ENCODE peak calls at places on chromosomes 16 and 17, in five cellular contexts. X is IMR-90, T is HCT116, Y is nephron progenitor cell, W is spleen. U is an unnamed sample.

GRCh38 chr17:1473170-1473569 is 17.1 kb upstream of the CRK start:
- DNase-seq in X (no peak), T (no peak), Y (no peak), W (no peak), U (no peak)

GRCh38 chr17:28221751-28222414 is 97.1 kb upstream of the TMEM97 start:
- DNase-seq in X (peak), T (no peak), Y (no peak), W (no peak), U (no peak)

GRCh38 chr17:31834448-31834847 is 24.6 kb downstream of the COPRS start:
- DNase-seq in X (no peak), T (no peak), Y (no peak), W (no peak), U (no peak)

GRCh38 chr17:77874303-77875050 is 84.0 kb upstream of the TNRC6C start:
- DNase-seq in X (no peak), T (no peak), Y (no peak), W (peak), U (no peak)

GRCh38 chr17:10216213-10216982 is 18.0 kb upstream of the GAS7 start:
- DNase-seq in X (no peak), T (no peak), Y (peak), W (no peak), U (no peak)

GRCh38 chr17:1137465-1137894 is 42.3 kb downstream of the ABR start:
- DNase-seq in X (no peak), T (peak), Y (no peak), W (no peak), U (no peak)

GRCh38 chr16:79801550-79802090 is 201.1 kb upstream of the MAF start:
- DNase-seq in X (no peak), T (no peak), Y (no peak), W (no peak), U (no peak)

GRCh38 chr16:83699817-83700216 is 108.0 kb upstream of the HSBP1 start:
- DNase-seq in X (no peak), T (no peak), Y (no peak), W (no peak), U (no peak)

GRCh38 chr17:16980813-16981731 is 9.2 kb upstream of the TNFRSF13B start:
- DNase-seq in X (no peak), T (no peak), Y (no peak), W (peak), U (no peak)

GRCh38 chr17:17243163-17243562 is 6.2 kb upstream of the FLCN start:
- DNase-seq in X (no peak), T (no peak), Y (no peak), W (no peak), U (no peak)

GRCh38 chr17:70098030-70098429 is 23.0 kb downstream of the KCNJ16 start:
- DNase-seq in X (no peak), T (no peak), Y (no peak), W (no peak), U (no peak)

GRCh38 chr17:45060824-45061605 is at the start of gene NMT1:
- DNase-seq in X (peak), T (peak), Y (peak), W (peak), U (peak)

GRCh38 chr16:80968386-80969113 is 38.1 kb downstream of the CMC2 start:
- DNase-seq in X (peak), T (no peak), Y (no peak), W (no peak), U (no peak)

GRCh38 chr16:30896203-30896889 is at the start of gene CTF1:
- DNase-seq in X (peak), T (peak), Y (peak), W (peak), U (no peak)

GRCh38 chr17:31339906-31340661 is 18.7 kb upstream of the EVI2A start:
- DNase-seq in X (peak), T (no peak), Y (no peak), W (no peak), U (no peak)

GRCh38 chr16:68995011-68995504 is 110.4 kb upstream of the HAS3 start:
- DNase-seq in X (peak), T (peak), Y (no peak), W (no peak), U (no peak)

GRCh38 chr16:2692948-2693651 is 10.8 kb downstream of the KCTD5 start:
- DNase-seq in X (peak), T (no peak), Y (peak), W (no peak), U (no peak)

GRCh38 chr16:19104591-19104990 is 9.2 kb upstream of the ITPRIPL2 start:
- DNase-seq in X (no peak), T (no peak), Y (no peak), W (no peak), U (no peak)

GRCh38 chr17:49450735-49451134 is 36.1 kb upstream of the PHB1 start:
- DNase-seq in X (peak), T (no peak), Y (no peak), W (no peak), U (no peak)

GRCh38 chr17:62693616-62694415 is 66.3 kb downstream of the MRC2 start:
- DNase-seq in X (no peak), T (no peak), Y (no peak), W (no peak), U (no peak)

GRCh38 chr16:31678649-31679325 is 151.1 kb downstream of the AHSP start:
- DNase-seq in X (no peak), T (no peak), Y (no peak), W (no peak), U (no peak)

GRCh38 chr16:2764718-2765117 is 12.3 kb downstream of the SRRM2 start:
- DNase-seq in X (no peak), T (no peak), Y (no peak), W (no peak), U (no peak)

GRCh38 chr16:87017388-87018012 is 299.7 kb downstream of the C16orf95 start:
- DNase-seq in X (peak), T (peak), Y (no peak), W (peak), U (no peak)

GRCh38 chr17:27362503-27362902 is 68.6 kb downstream of the WSB1 start:
- DNase-seq in X (no peak), T (no peak), Y (no peak), W (no peak), U (no peak)

GRCh38 chr17:37478187-37478586 is 11.5 kb upstream of the DUSP14 start:
- DNase-seq in X (peak), T (no peak), Y (no peak), W (no peak), U (no peak)

GRCh38 chr17:32564325-32564724 is 77.5 kb downstream of the CDK5R1 start:
- DNase-seq in X (no peak), T (no peak), Y (no peak), W (no peak), U (no peak)

GRCh38 chr17:45031231-45032149 is 19.9 kb downstream of the DCAKD start:
- DNase-seq in X (no peak), T (no peak), Y (no peak), W (no peak), U (no peak)

GRCh38 chr17:10827898-10828552 is 9.9 kb downstream of the PIRT start:
- DNase-seq in X (no peak), T (no peak), Y (no peak), W (no peak), U (no peak)

GRCh38 chr17:69012895-69013805 is 47.6 kb downstream of the ABCA9 start:
- DNase-seq in X (peak), T (no peak), Y (no peak), W (no peak), U (no peak)

GRCh38 chr16:2275476-2276450 is 7.8 kb upstream of the RNPS1 start:
- DNase-seq in X (no peak), T (no peak), Y (no peak), W (no peak), U (no peak)

GRCh38 chr16:75644240-75645012 is 3.0 kb downstream of the KARS1 start:
- DNase-seq in X (no peak), T (no peak), Y (no peak), W (no peak), U (no peak)

GRCh38 chr17:46818319-46818928 is at the start of gene WNT3:
- DNase-seq in X (no peak), T (no peak), Y (peak), W (peak), U (no peak)

GRCh38 chr17:77480509-77481215 is 339.9 kb downstream of the SEC14L1 start:
- DNase-seq in X (no peak), T (no peak), Y (no peak), W (no peak), U (no peak)

DNA sequence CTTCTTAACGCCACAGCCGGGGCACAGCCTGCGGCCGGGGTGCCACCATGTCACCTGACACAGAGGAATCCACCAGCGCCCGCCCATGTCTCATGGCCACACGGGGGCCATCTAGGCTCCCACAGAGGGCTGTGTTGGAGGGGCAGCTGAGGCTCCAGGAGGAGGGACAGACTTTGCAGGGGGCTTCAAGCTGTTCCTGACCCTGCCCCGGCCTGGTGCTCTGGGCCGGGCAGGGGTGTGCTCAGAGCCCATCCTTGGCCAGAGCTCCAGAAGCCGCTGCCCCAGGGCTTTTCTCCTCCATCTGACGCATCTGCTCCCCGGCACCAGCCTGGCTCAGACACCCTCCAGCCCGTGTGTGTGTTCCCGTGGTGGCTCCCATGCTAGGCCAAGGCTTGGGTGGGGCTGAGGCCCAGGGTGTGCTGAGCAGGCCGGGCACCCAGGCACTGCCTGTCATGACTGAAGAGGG is 7.8 kb upstream of the SLC38A10 start:
- DNase-seq in X (no peak), T (no peak), Y (peak), W (no peak), U (no peak)
- TF ChIP-seq CTCF in X (no peak), T (no peak), Y (peak), W (no peak), U (no peak)

GRCh38 chr16:67283826-67284555 is 4.7 kb downstream of the PLEKHG4 start:
- DNase-seq in X (no peak), T (no peak), Y (no peak), W (peak), U (no peak)

GRCh38 chr16:67286441-67287235 is 7.3 kb downstream of the PLEKHG4 start:
- DNase-seq in X (no peak), T (no peak), Y (no peak), W (no peak), U (no peak)

GRCh38 chr16:67282447-67282805 is 3.1 kb downstream of the PLEKHG4 start:
- DNase-seq in X (no peak), T (no peak), Y (no peak), W (no peak), U (no peak)

GRCh38 chr16:67283039-67283825 is 3.9 kb downstream of the PLEKHG4 start:
- DNase-seq in X (peak), T (no peak), Y (no peak), W (peak), U (no peak)

DNA sequence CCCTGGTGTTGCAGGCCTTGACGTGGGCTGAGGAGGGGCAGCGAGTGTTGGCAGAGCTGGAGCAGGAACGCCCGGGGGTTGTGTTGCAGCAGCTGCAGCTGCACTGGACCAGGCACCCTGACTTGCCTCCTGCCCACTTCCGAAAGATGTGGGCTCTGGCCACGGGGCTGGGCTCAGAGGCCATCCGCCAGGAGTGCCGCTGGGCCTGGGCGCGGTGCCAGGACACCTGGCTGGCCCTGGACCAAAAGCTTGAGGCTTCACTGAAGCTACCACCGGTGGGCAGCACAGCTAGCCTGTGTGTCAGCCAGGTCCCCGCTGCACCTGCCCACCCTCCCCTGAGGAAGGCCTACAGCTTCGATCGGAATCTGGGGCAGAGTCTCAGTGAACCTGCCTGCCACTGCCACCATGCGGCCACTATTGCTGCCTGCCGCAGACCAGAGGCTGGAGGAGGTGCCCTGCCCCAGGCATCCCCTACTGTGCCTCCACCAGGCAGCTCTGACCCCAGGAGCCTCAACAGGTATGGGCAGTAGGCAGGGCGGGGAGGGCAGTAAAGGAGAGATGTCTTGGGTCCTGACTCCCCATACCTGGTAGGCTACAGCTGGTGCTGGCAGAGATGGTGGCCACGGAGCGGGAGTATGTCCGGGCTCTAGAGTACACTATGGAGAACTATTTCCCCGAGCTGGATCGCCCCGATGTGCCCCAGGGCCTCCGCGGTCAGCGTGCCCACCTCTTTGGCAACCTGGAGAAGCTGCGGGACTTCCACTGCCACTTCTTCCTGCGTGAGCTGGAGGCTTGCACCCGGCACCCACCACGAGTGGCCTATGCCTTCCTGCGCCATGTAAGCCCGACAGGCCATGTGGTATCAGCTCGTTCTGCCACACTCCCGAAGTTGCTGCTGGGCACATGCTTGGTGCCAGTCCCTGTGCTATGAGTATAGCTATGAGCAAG is 5.6 kb downstream of the PLEKHG4 start:
- DNase-seq in X (peak), T (no peak), Y (peak), W (no peak), U (no peak)
- TF ChIP-seq CTCF in X (peak), T (no peak), Y (peak), W (no peak), U (no peak)

DNA sequence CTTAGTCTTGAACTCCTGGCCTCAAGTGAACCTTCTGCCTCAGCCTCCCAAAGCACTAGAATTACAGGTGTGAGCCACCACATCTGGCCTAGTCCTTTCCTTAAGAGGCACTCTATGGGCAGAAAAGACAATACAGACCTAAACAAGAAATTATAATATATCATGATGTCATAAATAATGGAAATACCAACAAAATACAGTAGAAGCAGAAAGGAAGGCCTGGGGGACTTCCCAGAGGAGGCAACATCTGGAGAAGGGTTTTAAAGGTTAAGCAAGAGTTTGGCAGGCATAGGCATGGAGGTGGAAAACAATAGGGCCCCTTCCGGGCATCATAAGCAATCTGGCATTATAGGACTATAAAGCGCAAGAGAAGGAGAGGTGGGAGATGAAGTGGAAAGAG is 24.9 kb upstream of the GNA13 start:
- DNase-seq in X (no peak), T (no peak), Y (no peak), W (no peak), U (no peak)
- TF ChIP-seq CTCF in X (no peak), T (no peak), Y (no peak), W (no peak), U (no peak)

GRCh38 chr17:34980681-34981537 is 597 bp downstream of the LIG3 start:
- DNase-seq in X (peak), T (peak), Y (peak), W (peak), U (no peak)
- TF ChIP-seq CTCF in X (peak), T (peak), Y (no peak), W (peak), U (no peak)